ENCODE peak calls at places on chromosomes 2 and 18, in six cellular contexts. V, N, Y, P, Q and F are unnamed samples.

GRCh38 chr2:62760555-62760954 is 55.0 kb downstream of the EHBP1 start:
- DNase-seq in P (no peak), Y (no peak), V (no peak), Q (no peak), N (peak), F (no peak)

GRCh38 chr2:203021986-203022385 is 7.3 kb downstream of the NBEAL1 start:
- DNase-seq in Y (no peak), V (no peak), N (peak), P (no peak), Q (no peak), F (no peak)

GRCh38 chr2:232563580-232563979 is 13.1 kb downstream of the EIF4E2 start:
- DNase-seq in Y (no peak), Q (no peak), N (peak), V (no peak), P (no peak), F (no peak)

GRCh38 chr2:151043484-151043883 is 218.2 kb downstream of the RBM43 start:
- DNase-seq in Q (no peak), Y (no peak), P (no peak), N (peak), V (no peak), F (no peak)

GRCh38 chr2:58720770-58721697 is 479.9 kb upstream of the FANCL start:
- DNase-seq in Y (no peak), N (no peak), P (no peak), Q (no peak), V (no peak), F (no peak)

GRCh38 chr2:165185633-165186032 is 18.2 kb downstream of the SCN3A start:
- DNase-seq in V (no peak), Y (no peak), Q (no peak), P (no peak), N (no peak), F (no peak)

GRCh38 chr2:240836781-240837467 is 16.9 kb upstream of the KIF1A start:
- DNase-seq in Y (peak), Q (peak), N (peak), V (no peak), P (no peak), F (peak)

GRCh38 chr2:237886702-237887481 is 27.5 kb downstream of the RAMP1 start:
- DNase-seq in Y (no peak), N (peak), Q (peak), V (peak), P (no peak), F (peak)

GRCh38 chr18:76522104-76522503 is 27.1 kb upstream of the ZNF516 start:
- DNase-seq in P (no peak), V (peak), N (no peak), Q (no peak), Y (no peak), F (no peak)

GRCh38 chr2:64599469-64599868 is 54.2 kb downstream of the SERTAD2 start:
- DNase-seq in Y (no peak), Q (no peak), N (no peak), V (no peak), P (no peak), F (no peak)

GRCh38 chr18:65017372-65017760 is 733.4 kb upstream of the CDH7 start:
- DNase-seq in V (no peak), Q (no peak), N (no peak), P (no peak), Y (no peak), F (no peak)

GRCh38 chr18:75071484-75071785 is 137.5 kb downstream of the PTGR3 start:
- DNase-seq in Y (no peak), V (no peak), N (no peak), P (no peak), Q (no peak), F (no peak)

GRCh38 chr2:3789246-3789645 is 85.9 kb downstream of the DCDC2C start:
- DNase-seq in N (no peak), V (no peak), Q (no peak), P (no peak), Y (no peak), F (no peak)

GRCh38 chr2:127857494-127857818 is 499 bp downstream of the POLR2D start:
- DNase-seq in Y (no peak), N (peak), V (no peak), Q (no peak), P (no peak), F (no peak)

GRCh38 chr2:127865926-127866325 is 8.0 kb upstream of the POLR2D start:
- DNase-seq in P (no peak), Q (no peak), N (no peak), V (no peak), Y (no peak), F (no peak)

GRCh38 chr2:127859712-127860085 is 1.7 kb upstream of the POLR2D start:
- DNase-seq in Q (peak), Y (no peak), P (peak), N (no peak), V (no peak), F (peak)

GRCh38 chr2:127864877-127865276 is 6.9 kb upstream of the POLR2D start:
- DNase-seq in Q (no peak), V (no peak), N (no peak), P (no peak), Y (no peak), F (no peak)

GRCh38 chr2:127862228-127862627 is 4.3 kb upstream of the POLR2D start:
- DNase-seq in P (no peak), N (no peak), Y (no peak), V (no peak), Q (no peak), F (no peak)
- TF ChIP-seq CTCF in P (no peak), N (no peak), Y (no peak), V (no peak), Q (no peak), F (no peak)

GRCh38 chr18:50111398-50111797 is 83.5 kb downstream of the MYO5B start:
- DNase-seq in V (no peak), Q (no peak), P (no peak), Y (no peak), N (no peak), F (no peak)
- TF ChIP-seq CTCF in V (no peak), Q (no peak), P (no peak), Y (no peak), N (no peak), F (no peak)

GRCh38 chr2:70460333-70460732 is 93.3 kb downstream of the TGFA start:
- DNase-seq in N (no peak), P (no peak), Y (no peak), Q (no peak), V (no peak), F (no peak)
- TF ChIP-seq CTCF in N (no peak), P (no peak), Y (no peak), Q (no peak), V (no peak), F (no peak)

DNA sequence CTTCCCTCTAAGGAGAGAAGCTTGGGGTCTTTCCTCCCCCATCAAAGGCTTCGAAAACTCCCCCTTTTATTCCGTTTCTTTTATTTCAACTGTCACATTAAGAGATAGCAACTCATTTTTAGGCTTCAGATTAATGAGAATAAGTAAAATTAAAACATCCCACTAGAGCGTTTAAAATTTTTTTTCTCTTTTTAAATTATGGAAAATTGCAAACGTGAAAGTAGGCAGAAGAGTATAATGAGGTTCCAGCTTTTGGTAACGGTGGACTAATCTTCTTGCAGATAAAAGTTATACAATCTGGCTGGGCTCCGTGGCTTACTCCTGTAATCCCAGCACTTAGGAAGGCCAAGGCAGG is 21.9 kb upstream of the RMP24 start:
- DNase-seq in Y (no peak), N (no peak), V (no peak), Q (no peak), P (no peak), F (no peak)
- TF ChIP-seq CTCF in Y (no peak), N (no peak), V (no peak), Q (peak), P (peak), F (peak)

DNA sequence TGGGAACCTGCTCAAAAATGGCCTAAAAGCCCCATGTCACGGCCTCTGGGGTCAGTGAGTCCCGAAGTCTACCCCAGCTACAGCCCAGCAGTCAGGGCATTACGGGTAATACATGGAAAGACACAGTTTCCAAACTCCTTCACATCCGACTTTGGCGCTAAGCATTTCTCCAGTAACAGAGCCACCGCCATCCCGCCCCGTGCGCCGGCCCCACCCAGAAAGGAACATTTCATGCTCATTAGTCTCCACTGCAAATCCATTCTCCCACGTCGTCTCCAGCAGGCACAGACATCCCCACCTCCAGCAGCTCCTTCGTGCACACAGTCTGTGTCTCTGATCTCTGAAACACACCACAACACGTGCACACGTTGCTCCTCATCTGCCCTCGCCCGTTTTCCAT is 509.2 kb upstream of the ID2 start:
- DNase-seq in Q (no peak), Y (no peak), N (no peak), V (no peak), P (no peak), F (no peak)
- TF ChIP-seq CTCF in Q (no peak), Y (no peak), N (no peak), V (no peak), P (no peak), F (no peak)

DNA sequence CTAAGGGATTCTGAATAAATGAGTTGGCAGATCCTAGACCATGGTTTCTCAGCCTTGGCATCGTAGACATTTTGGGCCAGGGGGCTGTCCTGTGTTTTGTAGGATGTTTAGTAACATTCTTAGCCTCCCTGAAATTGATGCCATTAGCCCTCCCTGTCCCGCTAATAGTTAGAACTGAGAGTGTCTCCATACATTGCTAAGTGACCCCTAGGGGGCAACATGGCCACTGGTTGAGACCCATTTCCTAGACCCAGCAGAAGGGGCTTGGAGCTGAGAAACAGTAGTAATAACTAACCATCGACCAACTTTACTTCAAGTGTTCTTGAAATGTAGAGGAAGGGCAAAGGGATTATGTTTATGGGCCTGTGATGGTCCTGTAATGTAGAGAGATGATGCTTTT is 40.8 kb downstream of the KCMF1 start:
- DNase-seq in P (no peak), N (no peak), Y (no peak), Q (no peak), V (no peak), F (no peak)
- TF ChIP-seq CTCF in P (no peak), N (no peak), Y (no peak), Q (peak), V (no peak), F (no peak)